ENCODE peak calls at places on chromosomes 6 and 20, in four cellular contexts. D is GM04504, I is NCI-H1436 treated with DMSO at 0.1 percent for 48 hours, V is H7. S is an unnamed sample.

GRCh38 chr6:91812596-91813274 is 1225.9 kb upstream of the MAP3K7 start:
- DNase-seq in D (no peak), I (no peak), V (no peak), S (no peak)

GRCh38 chr20:50415516-50416268 is 94.5 kb upstream of the PTPN1 start:
- DNase-seq in I (no peak), V (peak; percentile 68), D (peak; percentile 90), S (no peak)

GRCh38 chr6:117352466-117353081 is 73.2 kb downstream of the ROS1 start:
- DNase-seq in I (no peak), V (no peak), D (peak; percentile 3), S (no peak)

GRCh38 chr6:116371384-116372209 is 850 bp downstream of the DSE start:
- DNase-seq in V (peak; percentile 89), I (no peak), D (peak; percentile 91), S (peak; percentile 29)

GRCh38 chr6:12343440-12344162 is 53.4 kb downstream of the EDN1 start:
- DNase-seq in I (no peak), V (no peak), D (no peak), S (peak; percentile 47)

GRCh38 chr6:153125032-153125431 is 6.0 kb downstream of the RGS17 start:
- DNase-seq in V (no peak), D (no peak), I (no peak), S (no peak)

GRCh38 chr6:160419488-160419887 is 71.3 kb downstream of the SLC22A3 start:
- DNase-seq in V (no peak), I (no peak), D (no peak), S (no peak)

GRCh38 chr6:39425346-39426056 is 103.0 kb upstream of the KCNK16 start:
- DNase-seq in D (no peak), I (no peak), V (no peak), S (no peak)

GRCh38 chr6:56851104-56851503 is 103.8 kb upstream of the BEND6 start:
- DNase-seq in I (no peak), D (no peak), V (peak; percentile 24), S (no peak)

GRCh38 chr6:32196682-32197616 is 4.5 kb upstream of the GPSM3 start:
- DNase-seq in D (no peak), V (peak; percentile 56), I (no peak), S (peak; percentile 63)

GRCh38 chr6:65638047-65638831 is 68.8 kb downstream of the EYS start:
- DNase-seq in V (peak; percentile 48), D (no peak), I (no peak), S (peak; percentile 66)

GRCh38 chr20:49207071-49207470 is 12.1 kb upstream of the DDX27 start:
- DNase-seq in I (no peak), V (peak; percentile 66), D (no peak), S (no peak)

GRCh38 chr6:127690092-127690491 is 113.1 kb downstream of the C6orf58 start:
- DNase-seq in I (no peak), D (no peak), V (peak; percentile 10), S (peak; percentile 28)

GRCh38 chr20:50054626-50055511 is 58.1 kb downstream of the UBE2V1 start:
- DNase-seq in D (no peak), I (no peak), V (peak; percentile 69), S (peak; percentile 33)

GRCh38 chr6:105318660-105319059 is 84.2 kb downstream of the PREP start:
- DNase-seq in V (no peak), I (no peak), D (peak; percentile 45), S (no peak)

GRCh38 chr20:50772418-50773185 is 22.3 kb upstream of the BCAS4 start:
- DNase-seq in D (no peak), V (no peak), I (no peak), S (no peak)

GRCh38 chr6:167547751-167548150 is 222.9 kb downstream of the TTLL2 start:
- DNase-seq in D (no peak), V (peak; percentile 8), I (no peak), S (no peak)

GRCh38 chr6:166228839-166229528 is 61.3 kb upstream of the TBXT start:
- DNase-seq in I (no peak), D (no peak), V (peak; percentile 56), S (peak; percentile 7)

GRCh38 chr6:158869010-158869603 is 49.9 kb upstream of the EZR start:
- DNase-seq in D (no peak), V (no peak), I (no peak), S (no peak)

GRCh38 chr20:46060301-46060881 is 29.4 kb downstream of the NCOA5 start:
- DNase-seq in D (no peak), V (no peak), I (peak; percentile 19), S (no peak)

S was measured in NCI-H526.